ENCODE peak calls at places on chromosomes 1 and 21, in eight cellular contexts. B, X, T, F, J, D, C and Q are unnamed samples.

GRCh38 chr1:234617135-234617985 is 7.4 kb upstream of the IRF2BP2 start:
- DNase-seq in B (peak; percentile 43), T (no peak), C (no peak), D (no peak), X (peak; percentile 42), F (no peak), J (no peak), Q (no peak)

GRCh38 chr1:94669213-94669612 is 127.7 kb upstream of the F3 start:
- DNase-seq in F (no peak), D (no peak), C (no peak), J (no peak), X (no peak), B (no peak), T (no peak), Q (no peak)

GRCh38 chr1:96715482-96715881 is 6.1 kb upstream of the PTBP2 start:
- DNase-seq in C (no peak), X (no peak), B (peak; percentile 82), T (no peak), F (no peak), J (no peak), D (no peak), Q (no peak)

GRCh38 chr1:193176788-193177187 is 9.6 kb downstream of the B3GALT2 start:
- DNase-seq in F (no peak), C (no peak), B (no peak), X (no peak), D (no peak), T (no peak), J (no peak), Q (no peak)

GRCh38 chr1:9493326-9493725 is 45.9 kb upstream of the SLC25A33 start:
- DNase-seq in C (no peak), J (no peak), B (no peak), F (no peak), D (no peak), X (no peak), T (no peak), Q (no peak)

GRCh38 chr1:24926596-24927249 is 3.4 kb downstream of the RUNX3 start:
- DNase-seq in B (peak; percentile 75), X (no peak), T (no peak), C (no peak), F (no peak), J (no peak), D (no peak), Q (no peak)

GRCh38 chr1:67588186-67588865 is 96.7 kb upstream of the GADD45A start:
- DNase-seq in D (no peak), F (no peak), J (no peak), B (no peak), C (no peak), T (no peak), X (no peak), Q (no peak)

GRCh38 chr1:75440274-75440673 is 170.6 kb downstream of the SLC44A5 start:
- DNase-seq in J (no peak), F (no peak), B (no peak), T (no peak), X (no peak), D (no peak), C (no peak), Q (no peak)

GRCh38 chr1:230781596-230781995 is 34.4 kb downstream of the CAPN9 start:
- DNase-seq in C (no peak), X (no peak), D (no peak), B (no peak), J (no peak), T (no peak), F (no peak), Q (no peak)

GRCh38 chr1:233135833-233136232 is 159.7 kb downstream of the PCNX2 start:
- DNase-seq in J (no peak), D (no peak), C (no peak), B (no peak), X (no peak), T (no peak), F (no peak), Q (no peak)

GRCh38 chr1:209879539-209879938 is 51.8 kb downstream of the UTP25 start:
- DNase-seq in X (peak; percentile 33), T (no peak), D (no peak), J (no peak), C (no peak), F (no peak), B (no peak), Q (no peak)

GRCh38 chr1:156579472-156579871 is at the start of gene TTC24:
- DNase-seq in C (no peak), D (no peak), J (no peak), F (no peak), X (no peak), T (no peak), B (no peak), Q (no peak)

GRCh38 chr1:245609354-245609753 is 454.6 kb downstream of the KIF26B start:
- DNase-seq in F (no peak), X (no peak), B (no peak), D (no peak), C (no peak), T (no peak), J (no peak), Q (no peak)

GRCh38 chr21:43315244-43316137 is 111.4 kb downstream of the SIK1 start:
- DNase-seq in C (no peak), J (no peak), B (no peak), T (no peak), D (no peak), X (no peak), F (no peak), Q (no peak)

DNA sequence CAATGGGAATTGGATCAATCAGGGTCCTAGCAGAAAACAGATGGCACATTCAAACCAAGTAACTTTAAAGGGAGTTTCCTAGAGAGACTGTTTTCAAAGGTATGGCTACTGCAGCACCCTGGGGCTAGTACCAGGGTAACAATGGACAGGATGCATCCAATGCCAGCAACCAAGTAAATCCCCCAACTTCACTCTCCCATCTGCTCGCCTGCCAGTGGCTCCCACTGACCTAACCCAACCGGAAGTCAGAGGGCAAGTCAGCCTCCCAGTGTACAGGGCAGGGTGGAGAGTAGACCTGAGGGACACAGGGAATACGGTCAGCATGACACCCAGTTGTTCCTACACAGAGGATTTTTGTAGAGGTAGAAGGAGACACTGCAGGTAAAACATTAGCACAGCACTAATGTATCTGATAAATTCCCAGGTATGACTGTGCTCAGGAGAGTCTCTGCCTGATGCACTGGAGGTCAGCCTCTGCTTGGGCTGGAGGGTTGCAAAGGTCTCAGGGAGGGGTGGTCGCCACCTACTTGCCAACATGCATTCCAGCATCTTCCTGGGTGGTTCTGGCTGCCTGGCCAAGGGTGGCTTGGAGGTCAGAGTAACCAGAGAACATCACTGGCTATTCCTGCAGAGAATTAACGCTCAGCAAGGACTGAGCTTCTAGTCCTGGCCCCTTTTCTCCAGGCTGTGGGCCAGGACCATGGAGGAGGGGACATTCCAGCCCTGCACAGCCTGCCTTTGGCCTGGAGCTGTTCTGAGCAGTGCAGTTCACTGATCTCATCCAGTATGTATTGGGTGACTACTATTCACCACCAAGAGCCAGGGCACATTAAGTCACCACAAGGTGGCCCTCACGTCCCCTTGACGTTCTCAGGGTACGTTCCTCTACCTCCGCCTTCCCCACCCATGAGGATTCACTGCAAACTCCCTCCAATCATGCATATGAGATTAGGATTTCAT is 5.1 kb upstream of the GJA4 start:
- DNase-seq in C (no peak), F (no peak), B (peak; percentile 64), J (no peak), X (no peak), T (no peak), D (no peak), Q (no peak)
- TF ChIP-seq CTCF in C (no peak), F (no peak), B (peak; percentile 87), J (peak; percentile 71), X (peak; percentile 13), T (no peak), D (peak; percentile 17), Q (peak; percentile 49)

GRCh38 chr1:942411-942821 is 16.6 kb downstream of the NOC2L start:
- DNase-seq in D (no peak), J (no peak), C (no peak), B (peak; percentile 70), F (no peak), X (peak; percentile 20), T (no peak), Q (no peak)
- H3K4me3 ChIP-seq in D (peak overlapping the region; percentile 47), J (peak overlapping the region; percentile 59), C (no peak overlapping the region), B (peak overlapping the region; percentile 55), F (peak overlapping the region; percentile 61), X (peak overlapping the region; percentile 39), T (peak overlapping the region; percentile 49), Q (no peak overlapping the region)

DNA sequence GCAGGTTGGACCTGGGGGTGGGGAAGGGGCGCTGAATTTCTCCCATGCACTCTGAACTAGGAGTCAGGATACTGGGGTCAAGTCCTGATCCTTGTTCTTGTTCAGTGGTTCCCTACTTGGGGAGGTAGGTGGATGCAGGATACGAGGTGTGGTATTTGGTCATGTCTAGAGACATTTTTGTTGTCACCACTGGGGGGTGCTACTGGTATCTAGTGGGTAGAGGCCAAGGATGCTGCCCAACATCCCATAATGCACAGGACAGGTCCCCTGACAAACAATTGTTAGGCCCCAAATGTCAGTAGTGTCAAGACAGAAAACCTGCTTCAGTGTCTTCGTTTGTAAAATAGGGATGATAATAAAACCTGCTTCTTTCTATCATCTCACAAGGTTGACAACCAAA is 259.0 kb upstream of the FOXD3 start:
- DNase-seq in T (no peak), J (no peak), B (peak; percentile 82), X (no peak), F (no peak), D (no peak), C (no peak), Q (no peak)
- TF ChIP-seq CTCF in T (no peak), J (peak; percentile 69), B (peak; percentile 87), X (no peak), F (no peak), D (no peak), C (no peak), Q (no peak)

DNA sequence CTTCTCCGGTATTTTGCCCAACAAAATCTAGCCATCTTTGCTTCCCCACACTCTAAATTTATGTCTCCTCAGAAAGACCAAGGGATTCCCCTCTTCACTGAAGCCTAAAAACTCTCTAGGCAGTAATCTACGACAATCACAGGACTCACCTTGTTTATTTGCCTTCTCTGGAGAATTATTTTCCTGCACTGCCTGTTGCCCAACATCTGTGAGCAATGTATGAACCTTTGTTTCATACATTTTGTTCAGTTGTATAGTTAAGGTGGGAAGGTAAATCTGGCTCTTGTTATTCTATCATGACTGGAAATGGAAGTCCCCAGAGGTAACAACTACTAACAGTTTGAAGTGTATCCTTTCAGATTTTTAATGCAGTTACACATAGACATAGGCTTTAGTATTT is 2.2 kb downstream of the COPA start:
- DNase-seq in B (no peak), X (no peak), C (no peak), D (no peak), J (no peak), T (no peak), F (no peak), Q (no peak)
- H3K4me3 ChIP-seq in B (peak overlapping the region; percentile 9), X (no peak overlapping the region), C (no peak overlapping the region), D (no peak overlapping the region), J (no peak overlapping the region), T (peak overlapping the region; percentile 77), F (peak overlapping the region; percentile 75), Q (peak overlapping the region; percentile 96)

DNA sequence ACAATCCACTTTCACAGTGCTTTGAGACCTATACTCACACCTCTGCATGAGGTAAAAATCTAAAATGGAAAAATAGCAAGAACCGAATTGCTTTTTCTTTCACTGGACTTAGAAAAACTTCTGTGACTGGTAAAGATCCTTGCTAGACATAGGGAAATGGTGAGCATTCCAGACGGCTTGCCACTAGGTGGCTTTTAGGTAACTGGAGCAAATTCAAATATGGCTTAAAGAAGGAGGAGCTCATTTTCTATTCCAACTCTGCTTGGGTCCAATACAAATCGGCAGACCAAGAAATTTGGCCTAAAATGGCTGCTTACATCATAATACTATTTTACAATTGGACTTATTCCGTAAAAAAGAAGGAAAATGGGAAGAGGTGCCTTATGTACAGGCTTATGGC is 977.9 kb downstream of the ADGRL2 start:
- DNase-seq in C (no peak), J (no peak), X (peak; percentile 1), D (no peak), T (no peak), B (peak; percentile 66), F (no peak), Q (no peak)
- TF ChIP-seq CTCF in C (peak; percentile 27), J (peak; percentile 47), X (peak; percentile 39), D (peak; percentile 60), T (no peak), B (peak; percentile 66), F (no peak), Q (peak; percentile 4)